ENCODE peak calls at places on chromosomes 12 and 14, in ten cellular contexts. One of them, this sample, is unnamed.

GRCh38 chr12:46217686-46218508 is 50.9 kb downstream of the SLC38A1 start:
- DNase-seq in epithelial cell of esophagus: no peak
- DNase-seq in tibial nerve: peak
- DNase-seq in stimulated activated naive CD8-positive, alpha-beta T cell treated with anti-CD3 and anti-CD28 coated beads, Interleukin-15, Interleukin-2, amounts not matched to agents 100 U/mL and 50 U/mL, for 24 hours: peak
- DNase-seq in hepatic stellate cell: no peak
- DNase-seq in NCI-H345: no peak
- DNase-seq in ovary: no peak
- DNase-seq in fibroblast of pulmonary artery: no peak
- DNase-seq in mucosa of gallbladder: peak
- DNase-seq in effector memory CD8-positive, alpha-beta T cell: peak
- DNase-seq in this sample: peak

GRCh38 chr12:64682572-64683277 is 72.4 kb downstream of the RASSF3 start:
- DNase-seq in epithelial cell of esophagus: no peak
- DNase-seq in tibial nerve: no peak
- DNase-seq in stimulated activated naive CD8-positive, alpha-beta T cell treated with anti-CD3 and anti-CD28 coated beads, Interleukin-15, Interleukin-2, amounts not matched to agents 100 U/mL and 50 U/mL, for 24 hours: no peak
- DNase-seq in hepatic stellate cell: no peak
- DNase-seq in NCI-H345: peak
- DNase-seq in ovary: peak
- DNase-seq in fibroblast of pulmonary artery: peak
- DNase-seq in mucosa of gallbladder: peak
- DNase-seq in effector memory CD8-positive, alpha-beta T cell: no peak
- DNase-seq in this sample: no peak

GRCh38 chr12:93960521-93960920 is 187.9 kb upstream of the PLXNC1 start:
- DNase-seq in epithelial cell of esophagus: no peak
- DNase-seq in tibial nerve: no peak
- DNase-seq in stimulated activated naive CD8-positive, alpha-beta T cell treated with anti-CD3 and anti-CD28 coated beads, Interleukin-15, Interleukin-2, amounts not matched to agents 100 U/mL and 50 U/mL, for 24 hours: no peak
- DNase-seq in hepatic stellate cell: no peak
- DNase-seq in NCI-H345: no peak
- DNase-seq in ovary: no peak
- DNase-seq in fibroblast of pulmonary artery: no peak
- DNase-seq in mucosa of gallbladder: no peak
- DNase-seq in effector memory CD8-positive, alpha-beta T cell: no peak
- DNase-seq in this sample: no peak

GRCh38 chr12:1539135-1539534 is 55.2 kb downstream of the FBXL14 start:
- DNase-seq in epithelial cell of esophagus: no peak
- DNase-seq in tibial nerve: no peak
- DNase-seq in stimulated activated naive CD8-positive, alpha-beta T cell treated with anti-CD3 and anti-CD28 coated beads, Interleukin-15, Interleukin-2, amounts not matched to agents 100 U/mL and 50 U/mL, for 24 hours: no peak
- DNase-seq in hepatic stellate cell: no peak
- DNase-seq in NCI-H345: no peak
- DNase-seq in ovary: no peak
- DNase-seq in fibroblast of pulmonary artery: no peak
- DNase-seq in mucosa of gallbladder: no peak
- DNase-seq in effector memory CD8-positive, alpha-beta T cell: no peak
- DNase-seq in this sample: no peak

GRCh38 chr12:125183187-125184067 is 118.2 kb downstream of the AACS start:
- DNase-seq in epithelial cell of esophagus: peak
- DNase-seq in tibial nerve: peak
- DNase-seq in stimulated activated naive CD8-positive, alpha-beta T cell treated with anti-CD3 and anti-CD28 coated beads, Interleukin-15, Interleukin-2, amounts not matched to agents 100 U/mL and 50 U/mL, for 24 hours: peak
- DNase-seq in hepatic stellate cell: peak
- DNase-seq in NCI-H345: peak
- DNase-seq in ovary: peak
- DNase-seq in fibroblast of pulmonary artery: peak
- DNase-seq in mucosa of gallbladder: peak
- DNase-seq in effector memory CD8-positive, alpha-beta T cell: peak
- DNase-seq in this sample: peak

GRCh38 chr14:63891148-63891964 is 38.6 kb downstream of the SYNE2 start:
- DNase-seq in epithelial cell of esophagus: peak
- DNase-seq in tibial nerve: no peak
- DNase-seq in stimulated activated naive CD8-positive, alpha-beta T cell treated with anti-CD3 and anti-CD28 coated beads, Interleukin-15, Interleukin-2, amounts not matched to agents 100 U/mL and 50 U/mL, for 24 hours: no peak
- DNase-seq in hepatic stellate cell: no peak
- DNase-seq in NCI-H345: no peak
- DNase-seq in ovary: peak
- DNase-seq in fibroblast of pulmonary artery: peak
- DNase-seq in mucosa of gallbladder: no peak
- DNase-seq in effector memory CD8-positive, alpha-beta T cell: no peak
- DNase-seq in this sample: no peak

GRCh38 chr12:27303139-27304111 is 29.2 kb upstream of the BMAL2 start:
- DNase-seq in epithelial cell of esophagus: no peak
- DNase-seq in tibial nerve: no peak
- DNase-seq in stimulated activated naive CD8-positive, alpha-beta T cell treated with anti-CD3 and anti-CD28 coated beads, Interleukin-15, Interleukin-2, amounts not matched to agents 100 U/mL and 50 U/mL, for 24 hours: no peak
- DNase-seq in hepatic stellate cell: no peak
- DNase-seq in NCI-H345: peak
- DNase-seq in ovary: no peak
- DNase-seq in fibroblast of pulmonary artery: no peak
- DNase-seq in mucosa of gallbladder: no peak
- DNase-seq in effector memory CD8-positive, alpha-beta T cell: no peak
- DNase-seq in this sample: no peak

GRCh38 chr14:28707814-28708213 is 58.8 kb upstream of the FOXG1 start:
- DNase-seq in epithelial cell of esophagus: peak
- DNase-seq in tibial nerve: no peak
- DNase-seq in stimulated activated naive CD8-positive, alpha-beta T cell treated with anti-CD3 and anti-CD28 coated beads, Interleukin-15, Interleukin-2, amounts not matched to agents 100 U/mL and 50 U/mL, for 24 hours: no peak
- DNase-seq in hepatic stellate cell: no peak
- DNase-seq in NCI-H345: no peak
- DNase-seq in ovary: no peak
- DNase-seq in fibroblast of pulmonary artery: peak
- DNase-seq in mucosa of gallbladder: no peak
- DNase-seq in effector memory CD8-positive, alpha-beta T cell: no peak
- DNase-seq in this sample: no peak

GRCh38 chr12:74537126-74537706 is 419 bp upstream of the ATXN7L3B start:
- DNase-seq in epithelial cell of esophagus: peak
- DNase-seq in tibial nerve: no peak
- DNase-seq in stimulated activated naive CD8-positive, alpha-beta T cell treated with anti-CD3 and anti-CD28 coated beads, Interleukin-15, Interleukin-2, amounts not matched to agents 100 U/mL and 50 U/mL, for 24 hours: no peak
- DNase-seq in hepatic stellate cell: peak
- DNase-seq in NCI-H345: peak
- DNase-seq in ovary: no peak
- DNase-seq in fibroblast of pulmonary artery: peak
- DNase-seq in mucosa of gallbladder: no peak
- DNase-seq in effector memory CD8-positive, alpha-beta T cell: no peak
- DNase-seq in this sample: no peak

GRCh38 chr12:106994579-106995220 is 7.8 kb upstream of the MTERF2 start:
- DNase-seq in epithelial cell of esophagus: no peak
- DNase-seq in tibial nerve: no peak
- DNase-seq in stimulated activated naive CD8-positive, alpha-beta T cell treated with anti-CD3 and anti-CD28 coated beads, Interleukin-15, Interleukin-2, amounts not matched to agents 100 U/mL and 50 U/mL, for 24 hours: no peak
- DNase-seq in hepatic stellate cell: peak
- DNase-seq in NCI-H345: no peak
- DNase-seq in ovary: no peak
- DNase-seq in fibroblast of pulmonary artery: peak
- DNase-seq in mucosa of gallbladder: no peak
- DNase-seq in effector memory CD8-positive, alpha-beta T cell: no peak
- DNase-seq in this sample: no peak

GRCh38 chr14:72518809-72519377 is 375.0 kb downstream of the DPF3 start:
- DNase-seq in epithelial cell of esophagus: no peak
- DNase-seq in tibial nerve: no peak
- DNase-seq in stimulated activated naive CD8-positive, alpha-beta T cell treated with anti-CD3 and anti-CD28 coated beads, Interleukin-15, Interleukin-2, amounts not matched to agents 100 U/mL and 50 U/mL, for 24 hours: peak
- DNase-seq in hepatic stellate cell: no peak
- DNase-seq in NCI-H345: no peak
- DNase-seq in ovary: no peak
- DNase-seq in fibroblast of pulmonary artery: no peak
- DNase-seq in mucosa of gallbladder: no peak
- DNase-seq in effector memory CD8-positive, alpha-beta T cell: peak
- DNase-seq in this sample: peak

GRCh38 chr12:31749024-31749704 is 20.3 kb upstream of the AMN1 start:
- DNase-seq in epithelial cell of esophagus: peak
- DNase-seq in tibial nerve: peak
- DNase-seq in stimulated activated naive CD8-positive, alpha-beta T cell treated with anti-CD3 and anti-CD28 coated beads, Interleukin-15, Interleukin-2, amounts not matched to agents 100 U/mL and 50 U/mL, for 24 hours: peak
- DNase-seq in hepatic stellate cell: peak
- DNase-seq in NCI-H345: peak
- DNase-seq in ovary: no peak
- DNase-seq in fibroblast of pulmonary artery: peak
- DNase-seq in mucosa of gallbladder: peak
- DNase-seq in effector memory CD8-positive, alpha-beta T cell: peak
- DNase-seq in this sample: no peak

GRCh38 chr14:38143651-38144505 is 63.8 kb upstream of the SSTR1 start:
- DNase-seq in epithelial cell of esophagus: peak
- DNase-seq in tibial nerve: no peak
- DNase-seq in stimulated activated naive CD8-positive, alpha-beta T cell treated with anti-CD3 and anti-CD28 coated beads, Interleukin-15, Interleukin-2, amounts not matched to agents 100 U/mL and 50 U/mL, for 24 hours: no peak
- DNase-seq in hepatic stellate cell: peak
- DNase-seq in NCI-H345: no peak
- DNase-seq in ovary: no peak
- DNase-seq in fibroblast of pulmonary artery: peak
- DNase-seq in mucosa of gallbladder: no peak
- DNase-seq in effector memory CD8-positive, alpha-beta T cell: no peak
- DNase-seq in this sample: no peak

GRCh38 chr12:112977641-112978040 is 678 bp upstream of the OAS2 start:
- DNase-seq in epithelial cell of esophagus: no peak
- DNase-seq in tibial nerve: no peak
- DNase-seq in stimulated activated naive CD8-positive, alpha-beta T cell treated with anti-CD3 and anti-CD28 coated beads, Interleukin-15, Interleukin-2, amounts not matched to agents 100 U/mL and 50 U/mL, for 24 hours: no peak
- DNase-seq in hepatic stellate cell: no peak
- DNase-seq in NCI-H345: no peak
- DNase-seq in ovary: no peak
- DNase-seq in fibroblast of pulmonary artery: no peak
- DNase-seq in mucosa of gallbladder: no peak
- DNase-seq in effector memory CD8-positive, alpha-beta T cell: no peak
- DNase-seq in this sample: no peak

GRCh38 chr14:39423793-39424192 is 8.4 kb downstream of the FBXO33 start:
- DNase-seq in epithelial cell of esophagus: no peak
- DNase-seq in tibial nerve: no peak
- DNase-seq in stimulated activated naive CD8-positive, alpha-beta T cell treated with anti-CD3 and anti-CD28 coated beads, Interleukin-15, Interleukin-2, amounts not matched to agents 100 U/mL and 50 U/mL, for 24 hours: no peak
- DNase-seq in hepatic stellate cell: no peak
- DNase-seq in NCI-H345: no peak
- DNase-seq in ovary: no peak
- DNase-seq in fibroblast of pulmonary artery: no peak
- DNase-seq in mucosa of gallbladder: no peak
- DNase-seq in effector memory CD8-positive, alpha-beta T cell: no peak
- DNase-seq in this sample: no peak

GRCh38 chr12:63937381-63938168 is 93.1 kb downstream of the SRGAP1 start:
- DNase-seq in epithelial cell of esophagus: no peak
- DNase-seq in tibial nerve: no peak
- DNase-seq in stimulated activated naive CD8-positive, alpha-beta T cell treated with anti-CD3 and anti-CD28 coated beads, Interleukin-15, Interleukin-2, amounts not matched to agents 100 U/mL and 50 U/mL, for 24 hours: no peak
- DNase-seq in hepatic stellate cell: no peak
- DNase-seq in NCI-H345: no peak
- DNase-seq in ovary: no peak
- DNase-seq in fibroblast of pulmonary artery: no peak
- DNase-seq in mucosa of gallbladder: no peak
- DNase-seq in effector memory CD8-positive, alpha-beta T cell: no peak
- DNase-seq in this sample: no peak

GRCh38 chr12:62763827-62764226 is 171.1 kb downstream of the PPM1H start:
- DNase-seq in epithelial cell of esophagus: no peak
- DNase-seq in tibial nerve: no peak
- DNase-seq in stimulated activated naive CD8-positive, alpha-beta T cell treated with anti-CD3 and anti-CD28 coated beads, Interleukin-15, Interleukin-2, amounts not matched to agents 100 U/mL and 50 U/mL, for 24 hours: no peak
- DNase-seq in hepatic stellate cell: no peak
- DNase-seq in NCI-H345: no peak
- DNase-seq in ovary: peak
- DNase-seq in fibroblast of pulmonary artery: no peak
- DNase-seq in mucosa of gallbladder: no peak
- DNase-seq in effector memory CD8-positive, alpha-beta T cell: no peak
- DNase-seq in this sample: no peak

GRCh38 chr12:12757121-12757520 is 28.3 kb upstream of the APOLD1 start:
- DNase-seq in epithelial cell of esophagus: no peak
- DNase-seq in tibial nerve: no peak
- DNase-seq in stimulated activated naive CD8-positive, alpha-beta T cell treated with anti-CD3 and anti-CD28 coated beads, Interleukin-15, Interleukin-2, amounts not matched to agents 100 U/mL and 50 U/mL, for 24 hours: no peak
- DNase-seq in hepatic stellate cell: no peak
- DNase-seq in NCI-H345: no peak
- DNase-seq in ovary: no peak
- DNase-seq in fibroblast of pulmonary artery: no peak
- DNase-seq in mucosa of gallbladder: no peak
- DNase-seq in effector memory CD8-positive, alpha-beta T cell: no peak
- DNase-seq in this sample: no peak

GRCh38 chr12:62908667-62909066 is 26.3 kb downstream of the PPM1H start:
- DNase-seq in epithelial cell of esophagus: no peak
- DNase-seq in tibial nerve: no peak
- DNase-seq in stimulated activated naive CD8-positive, alpha-beta T cell treated with anti-CD3 and anti-CD28 coated beads, Interleukin-15, Interleukin-2, amounts not matched to agents 100 U/mL and 50 U/mL, for 24 hours: no peak
- DNase-seq in hepatic stellate cell: no peak
- DNase-seq in NCI-H345: no peak
- DNase-seq in ovary: no peak
- DNase-seq in fibroblast of pulmonary artery: no peak
- DNase-seq in mucosa of gallbladder: no peak
- DNase-seq in effector memory CD8-positive, alpha-beta T cell: no peak
- DNase-seq in this sample: no peak

GRCh38 chr14:76705214-76705613 is 56.1 kb upstream of the VASH1 start:
- DNase-seq in epithelial cell of esophagus: no peak
- DNase-seq in tibial nerve: no peak
- DNase-seq in stimulated activated naive CD8-positive, alpha-beta T cell treated with anti-CD3 and anti-CD28 coated beads, Interleukin-15, Interleukin-2, amounts not matched to agents 100 U/mL and 50 U/mL, for 24 hours: no peak
- DNase-seq in hepatic stellate cell: no peak
- DNase-seq in NCI-H345: no peak
- DNase-seq in ovary: no peak
- DNase-seq in fibroblast of pulmonary artery: no peak
- DNase-seq in mucosa of gallbladder: no peak
- DNase-seq in effector memory CD8-positive, alpha-beta T cell: no peak
- DNase-seq in this sample: no peak

GRCh38 chr14:24296341-24297157 is 3.0 kb downstream of the DHRS1 start:
- DNase-seq in epithelial cell of esophagus: peak
- DNase-seq in tibial nerve: peak
- DNase-seq in stimulated activated naive CD8-positive, alpha-beta T cell treated with anti-CD3 and anti-CD28 coated beads, Interleukin-15, Interleukin-2, amounts not matched to agents 100 U/mL and 50 U/mL, for 24 hours: peak
- DNase-seq in hepatic stellate cell: peak
- DNase-seq in NCI-H345: peak
- DNase-seq in ovary: peak
- DNase-seq in fibroblast of pulmonary artery: peak
- DNase-seq in mucosa of gallbladder: peak
- DNase-seq in effector memory CD8-positive, alpha-beta T cell: peak
- DNase-seq in this sample: peak

GRCh38 chr12:6996040-6996441 is 22.2 kb downstream of the LPCAT3 start:
- DNase-seq in epithelial cell of esophagus: peak
- DNase-seq in tibial nerve: no peak
- DNase-seq in stimulated activated naive CD8-positive, alpha-beta T cell treated with anti-CD3 and anti-CD28 coated beads, Interleukin-15, Interleukin-2, amounts not matched to agents 100 U/mL and 50 U/mL, for 24 hours: no peak
- DNase-seq in hepatic stellate cell: peak
- DNase-seq in NCI-H345: no peak
- DNase-seq in ovary: no peak
- DNase-seq in fibroblast of pulmonary artery: peak
- DNase-seq in mucosa of gallbladder: no peak
- DNase-seq in effector memory CD8-positive, alpha-beta T cell: no peak
- DNase-seq in this sample: no peak

GRCh38 chr12:79373896-79374499 is 316.8 kb downstream of the PAWR start:
- DNase-seq in epithelial cell of esophagus: peak
- DNase-seq in tibial nerve: no peak
- DNase-seq in stimulated activated naive CD8-positive, alpha-beta T cell treated with anti-CD3 and anti-CD28 coated beads, Interleukin-15, Interleukin-2, amounts not matched to agents 100 U/mL and 50 U/mL, for 24 hours: peak
- DNase-seq in hepatic stellate cell: peak
- DNase-seq in NCI-H345: peak
- DNase-seq in ovary: no peak
- DNase-seq in fibroblast of pulmonary artery: peak
- DNase-seq in mucosa of gallbladder: no peak
- DNase-seq in effector memory CD8-positive, alpha-beta T cell: no peak
- DNase-seq in this sample: no peak

GRCh38 chr12:58537278-58537677 is 383.0 kb downstream of the LRIG3 start:
- DNase-seq in epithelial cell of esophagus: peak
- DNase-seq in tibial nerve: no peak
- DNase-seq in stimulated activated naive CD8-positive, alpha-beta T cell treated with anti-CD3 and anti-CD28 coated beads, Interleukin-15, Interleukin-2, amounts not matched to agents 100 U/mL and 50 U/mL, for 24 hours: no peak
- DNase-seq in hepatic stellate cell: peak
- DNase-seq in NCI-H345: no peak
- DNase-seq in ovary: no peak
- DNase-seq in fibroblast of pulmonary artery: peak
- DNase-seq in mucosa of gallbladder: peak
- DNase-seq in effector memory CD8-positive, alpha-beta T cell: no peak
- DNase-seq in this sample: no peak

GRCh38 chr12:92505373-92506340 is 197.1 kb upstream of the PLEKHG7 start:
- DNase-seq in epithelial cell of esophagus: no peak
- DNase-seq in tibial nerve: peak
- DNase-seq in stimulated activated naive CD8-positive, alpha-beta T cell treated with anti-CD3 and anti-CD28 coated beads, Interleukin-15, Interleukin-2, amounts not matched to agents 100 U/mL and 50 U/mL, for 24 hours: peak
- DNase-seq in hepatic stellate cell: peak
- DNase-seq in NCI-H345: peak
- DNase-seq in ovary: peak
- DNase-seq in fibroblast of pulmonary artery: peak
- DNase-seq in mucosa of gallbladder: peak
- DNase-seq in effector memory CD8-positive, alpha-beta T cell: peak
- DNase-seq in this sample: peak

GRCh38 chr12:67358686-67359374 is 89.7 kb downstream of the CAND1 start:
- DNase-seq in epithelial cell of esophagus: no peak
- DNase-seq in tibial nerve: no peak
- DNase-seq in stimulated activated naive CD8-positive, alpha-beta T cell treated with anti-CD3 and anti-CD28 coated beads, Interleukin-15, Interleukin-2, amounts not matched to agents 100 U/mL and 50 U/mL, for 24 hours: no peak
- DNase-seq in hepatic stellate cell: peak
- DNase-seq in NCI-H345: no peak
- DNase-seq in ovary: no peak
- DNase-seq in fibroblast of pulmonary artery: peak
- DNase-seq in mucosa of gallbladder: no peak
- DNase-seq in effector memory CD8-positive, alpha-beta T cell: no peak
- DNase-seq in this sample: no peak

GRCh38 chr12:80422549-80422948 is 21.5 kb upstream of the PTPRQ start:
- DNase-seq in epithelial cell of esophagus: peak
- DNase-seq in tibial nerve: no peak
- DNase-seq in stimulated activated naive CD8-positive, alpha-beta T cell treated with anti-CD3 and anti-CD28 coated beads, Interleukin-15, Interleukin-2, amounts not matched to agents 100 U/mL and 50 U/mL, for 24 hours: no peak
- DNase-seq in hepatic stellate cell: no peak
- DNase-seq in NCI-H345: no peak
- DNase-seq in ovary: no peak
- DNase-seq in fibroblast of pulmonary artery: peak
- DNase-seq in mucosa of gallbladder: no peak
- DNase-seq in effector memory CD8-positive, alpha-beta T cell: no peak
- DNase-seq in this sample: no peak

GRCh38 chr12:96104566-96104965 is 69.2 kb upstream of the LTA4H start:
- DNase-seq in epithelial cell of esophagus: no peak
- DNase-seq in tibial nerve: no peak
- DNase-seq in stimulated activated naive CD8-positive, alpha-beta T cell treated with anti-CD3 and anti-CD28 coated beads, Interleukin-15, Interleukin-2, amounts not matched to agents 100 U/mL and 50 U/mL, for 24 hours: no peak
- DNase-seq in hepatic stellate cell: no peak
- DNase-seq in NCI-H345: no peak
- DNase-seq in ovary: no peak
- DNase-seq in fibroblast of pulmonary artery: no peak
- DNase-seq in mucosa of gallbladder: no peak
- DNase-seq in effector memory CD8-positive, alpha-beta T cell: no peak
- DNase-seq in this sample: no peak